ENCODE peak calls at places on chromosomes 1 and 21, in five cellular contexts. L is GM13977, K is DND-41, T is astrocyte of the cerebellum, A is WTC11. Q is an unnamed sample.

GRCh38 chr1:9128161-9128519 is 762 bp downstream of the GPR157 start:
- DNase-seq in T (no peak), L (no peak), K (peak; percentile 39), A (no peak), Q (no peak)

GRCh38 chr1:107840746-107841145 is 124.2 kb downstream of the VAV3 start:
- DNase-seq in L (no peak), A (no peak), T (no peak), K (peak; percentile 53), Q (no peak)

GRCh38 chr21:33558777-33559421 is 16.1 kb downstream of the SON start:
- DNase-seq in K (no peak), A (no peak), T (no peak), L (no peak), Q (no peak)

GRCh38 chr1:191831572-191831971 is 326.7 kb upstream of the RGS18 start:
- DNase-seq in T (no peak), L (no peak), K (no peak), A (no peak), Q (no peak)

GRCh38 chr1:112833806-112834205 is 118.7 kb upstream of the PPM1J start:
- DNase-seq in A (no peak), K (no peak), L (no peak), T (no peak), Q (no peak)

GRCh38 chr1:25081496-25081895 is 150.8 kb downstream of the SYF2 start:
- DNase-seq in A (no peak), T (no peak), K (no peak), L (no peak), Q (no peak)

GRCh38 chr21:31730687-31731111 is 1.2 kb downstream of the SCAF4 start:
- DNase-seq in K (peak; percentile 17), L (no peak), A (peak; percentile 73), T (no peak), Q (no peak)

GRCh38 chr1:222040163-222040900 is 298.4 kb upstream of the DUSP10 start:
- DNase-seq in A (no peak), K (no peak), L (no peak), T (no peak), Q (no peak)

GRCh38 chr1:56285554-56286402 is 293.6 kb downstream of the PLPP3 start:
- DNase-seq in K (peak; percentile 53), T (peak; percentile 22), A (no peak), L (no peak), Q (no peak)

GRCh38 chr1:19405761-19406481 is 79.4 kb downstream of the CAPZB start:
- DNase-seq in K (peak; percentile 76), L (no peak), T (no peak), A (no peak), Q (no peak)

GRCh38 chr1:209435654-209436566 is 147.6 kb upstream of the CAMK1G start:
- DNase-seq in T (peak; percentile 63), L (peak; percentile 65), K (peak; percentile 54), A (peak; percentile 96), Q (peak; percentile 54)

GRCh38 chr1:182003953-182004586 is 57.4 kb downstream of the ZNF648 start:
- DNase-seq in A (peak; percentile 40), L (no peak), T (no peak), K (peak; percentile 10), Q (no peak)

GRCh38 chr1:6108937-6109636 is 63.4 kb downstream of the KCNAB2 start:
- DNase-seq in L (peak; percentile 85), T (peak; percentile 15), A (peak; percentile 62), K (peak; percentile 34), Q (peak; percentile 74)

GRCh38 chr1:178689769-178690168 is 35.3 kb upstream of the RALGPS2 start:
- DNase-seq in L (no peak), A (no peak), K (no peak), T (no peak), Q (no peak)

GRCh38 chr1:178694923-178695525 is 30.0 kb upstream of the RALGPS2 start:
- DNase-seq in T (no peak), K (no peak), A (no peak), L (no peak), Q (no peak)

GRCh38 chr1:178692564-178693327 is 32.3 kb upstream of the RALGPS2 start:
- DNase-seq in L (no peak), A (no peak), K (no peak), T (no peak), Q (no peak)

GRCh38 chr1:178690496-178690895 is 34.5 kb upstream of the RALGPS2 start:
- DNase-seq in T (no peak), L (no peak), K (no peak), A (no peak), Q (no peak)

DNA sequence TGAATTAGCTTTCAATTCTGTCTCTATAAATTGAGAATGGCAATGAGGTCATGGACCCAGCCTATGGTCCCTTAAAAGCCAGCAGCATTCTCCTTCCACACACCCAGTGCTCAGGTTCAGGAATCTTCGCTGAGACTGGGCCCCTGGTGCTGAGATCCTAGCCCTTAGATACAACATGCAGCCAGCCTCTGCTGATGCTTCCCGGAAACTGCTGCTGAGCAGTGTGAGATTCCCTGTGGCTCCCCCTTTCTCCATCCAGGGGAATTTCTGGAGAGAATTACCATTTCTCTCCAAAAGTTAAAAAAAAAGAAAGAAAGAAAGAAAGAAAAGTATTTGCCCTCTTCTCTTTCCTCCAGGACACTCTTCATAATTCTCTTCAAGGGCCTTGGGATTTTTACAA is 31.7 kb upstream of the RALGPS2 start:
- DNase-seq in T (no peak), K (no peak), A (peak; percentile 47), L (no peak), Q (no peak)
- TF ChIP-seq CTCF in T (peak; percentile 25), K (no peak), A (no peak), L (no peak), Q (no peak)

DNA sequence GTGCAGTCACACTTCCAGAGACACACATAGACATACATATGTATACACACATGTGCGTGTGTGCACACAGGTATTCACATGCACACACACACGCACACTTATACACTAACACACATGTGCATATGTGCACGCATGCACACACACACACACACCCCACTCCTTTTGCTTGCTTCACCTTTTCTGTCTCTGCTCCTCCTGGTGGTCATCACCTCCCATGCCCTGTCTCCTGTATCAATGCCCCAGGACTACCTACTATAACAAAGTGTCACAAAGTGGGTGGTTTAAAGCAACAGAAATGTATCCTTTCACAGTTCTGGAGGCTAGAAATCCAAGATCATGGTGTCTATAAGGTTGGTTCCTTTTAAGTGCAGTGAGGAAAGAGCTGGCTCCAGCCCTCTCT is 27.4 kb downstream of the ETS2 start:
- DNase-seq in T (no peak), A (no peak), K (no peak), L (no peak), Q (no peak)
- TF ChIP-seq CTCF in T (no peak), A (no peak), K (peak; percentile 30), L (no peak), Q (no peak)

GRCh38 chr1:26602378-26602959 is 72.9 kb downstream of the RPS6KA1 start:
- DNase-seq in A (no peak), T (peak; percentile 50), K (peak; percentile 61), L (peak; percentile 69), Q (peak; percentile 65)

GRCh38 chr1:26598890-26599289 is 69.3 kb downstream of the RPS6KA1 start:
- DNase-seq in T (no peak), K (no peak), A (no peak), L (no peak), Q (no peak)

GRCh38 chr1:26593385-26593784 is 63.8 kb downstream of the RPS6KA1 start:
- DNase-seq in K (no peak), L (no peak), T (no peak), A (no peak), Q (no peak)

DNA sequence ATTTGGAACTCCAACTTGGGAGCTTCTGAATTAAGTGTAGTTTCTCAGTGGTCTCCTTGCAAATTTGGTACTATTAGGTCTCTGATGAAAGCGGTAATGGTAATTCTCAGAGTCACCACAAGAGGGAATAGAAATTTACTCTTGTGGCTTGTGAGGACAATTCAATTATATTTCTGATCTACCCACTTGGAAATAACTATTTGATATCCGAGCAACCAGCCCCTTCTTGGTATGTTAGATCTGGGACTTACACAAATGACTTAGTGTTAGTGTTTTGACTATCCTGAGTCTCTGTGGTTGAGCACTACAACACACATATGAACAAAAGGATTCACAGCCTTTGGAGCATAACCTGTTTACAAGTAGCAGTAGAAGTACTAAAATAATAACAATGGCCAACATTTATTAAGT is 68.1 kb downstream of the RPS6KA1 start:
- DNase-seq in T (peak; percentile 48), A (no peak), L (peak; percentile 74), K (no peak), Q (peak; percentile 66)
- TF ChIP-seq CTCF in T (peak; percentile 58), A (peak; percentile 68), L (peak; percentile 53), K (peak; percentile 69), Q (peak; percentile 58)

DNA sequence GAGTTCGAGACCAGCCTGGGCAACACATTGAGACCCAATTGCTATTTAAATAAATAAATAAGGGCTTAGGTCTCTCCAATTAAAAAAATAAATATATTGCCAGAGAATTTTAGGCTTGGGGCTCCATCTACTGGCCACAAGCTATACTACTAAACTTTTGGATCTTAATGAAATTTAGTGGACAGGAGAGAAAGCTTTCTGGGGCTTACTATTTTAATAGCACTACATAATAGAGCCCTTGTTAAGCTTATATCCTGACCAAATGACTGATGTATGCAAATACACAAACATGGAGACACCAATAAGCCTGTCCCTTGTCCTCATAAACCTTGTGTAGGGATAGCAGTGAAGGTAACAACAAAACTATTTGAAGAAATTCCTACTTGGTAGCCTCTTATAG is 18.4 kb downstream of the CCT3 start:
- DNase-seq in T (peak; percentile 23), A (no peak), K (no peak), L (no peak), Q (peak; percentile 35)
- TF ChIP-seq CTCF in T (peak; percentile 62), A (no peak), K (peak; percentile 61), L (peak; percentile 46), Q (peak; percentile 35)

Q was measured in GM10248.